ENCODE peak calls at places on chromosomes 6 and 20, in eight cellular contexts. O is IMR-90, Q is astrocyte, L is mammary epithelial cell, R is endothelial cell of umbilical vein, B is psoas muscle, Z is cardiac muscle cell, T is Peyer's patch. F is an unnamed sample.

GRCh38 chr6:17156112-17156921 is 54.5 kb downstream of the STMND1 start:
- DNase-seq in Z (peak; percentile 90), O (peak; percentile 89), T (peak; percentile 89), L (peak; percentile 49), R (peak; percentile 82), B (no peak), Q (peak; percentile 65), F (peak; percentile 75)

GRCh38 chr6:38176797-38177751 is 357.5 kb downstream of the ZFAND3 start:
- DNase-seq in B (no peak), T (no peak), O (peak; percentile 5), L (no peak), Q (no peak), R (no peak), Z (peak; percentile 20), F (no peak)

GRCh38 chr20:63544958-63545516 is 2.5 kb downstream of the SRMS start:
- DNase-seq in L (peak; percentile 83), Z (no peak), Q (no peak), O (no peak), T (peak; percentile 75), R (no peak), B (no peak), F (peak; percentile 87)

GRCh38 chr6:56775498-56776166 is 132.9 kb upstream of the DST start:
- DNase-seq in T (no peak), R (no peak), O (no peak), L (no peak), Q (no peak), B (no peak), Z (no peak), F (no peak)

GRCh38 chr6:73873081-73873480 is 177.1 kb downstream of the CD109 start:
- DNase-seq in Z (no peak), R (no peak), Q (no peak), O (peak; percentile 75), L (no peak), T (no peak), B (no peak), F (no peak)

GRCh38 chr6:169391473-169392071 is 137.9 kb upstream of the THBS2 start:
- DNase-seq in Z (no peak), O (no peak), Q (no peak), T (no peak), B (no peak), L (no peak), R (no peak), F (no peak)

GRCh38 chr20:21109144-21109543 is 3.0 kb upstream of the LINC00237 start:
- DNase-seq in T (no peak), Q (no peak), L (no peak), O (peak; percentile 7), B (no peak), Z (no peak), R (no peak), F (no peak)

GRCh38 chr6:38640216-38640909 is 634 bp upstream of the BTBD9 start:
- DNase-seq in B (no peak), O (no peak), Z (peak; percentile 5), Q (no peak), L (peak; percentile 2), R (peak; percentile 2), T (peak; percentile 45), F (no peak)

GRCh38 chr6:22468566-22468965 is 100.8 kb upstream of the HDGFL1 start:
- DNase-seq in B (no peak), Q (peak; percentile 39), R (no peak), Z (no peak), L (no peak), O (peak; percentile 58), T (no peak), F (no peak)

GRCh38 chr6:27672113-27672799 is 199.4 kb upstream of the ZNF184 start:
- DNase-seq in Q (peak; percentile 39), B (no peak), O (peak; percentile 52), T (no peak), L (peak; percentile 74), Z (peak; percentile 62), R (peak; percentile 40), F (peak; percentile 78)

DNA sequence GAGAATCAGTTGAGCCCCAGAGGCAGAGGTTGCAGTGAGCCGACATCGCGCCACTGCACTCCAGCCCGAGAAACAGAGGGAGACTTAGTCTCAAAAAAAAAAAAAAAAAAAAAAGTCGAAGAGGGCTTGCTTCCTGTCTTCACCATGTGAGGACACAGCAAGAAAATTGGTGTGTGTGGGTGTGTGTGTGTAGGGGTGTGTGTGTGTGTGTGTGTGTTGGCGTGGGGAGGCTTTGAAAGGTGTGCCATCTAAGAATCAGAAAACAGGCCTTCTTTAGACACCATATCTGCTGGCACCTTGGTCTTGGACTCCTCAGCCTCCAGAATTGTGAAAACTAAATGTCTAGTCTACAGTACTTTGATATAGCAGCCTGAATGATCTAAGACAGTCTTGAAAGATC is 6.9 kb upstream of the RBPJL start:
- DNase-seq in R (no peak), O (no peak), B (no peak), L (no peak), T (no peak), Z (no peak), Q (no peak), F (no peak)
- H3K36me3 ChIP-seq in R (no peaks in the 10 kb centered on the region), O (no peaks in the 10 kb centered on the region), B (no peaks in the 10 kb centered on the region), L (no peaks in the 10 kb centered on the region), T (no peaks in the 10 kb centered on the region), Z (no peaks in the 10 kb centered on the region), Q (no peaks in the 10 kb centered on the region), F (no peaks in the 10 kb centered on the region)

GRCh38 chr20:40992349-40993113 is 36.1 kb upstream of the TOP1 start:
- DNase-seq in Z (no peak), O (no peak), T (no peak), B (no peak), L (no peak), R (no peak), Q (no peak), F (no peak)
- H3K4me3 ChIP-seq in Z (no peak overlapping the region), O (no peak overlapping the region), T (no peak overlapping the region), B (no peak overlapping the region), L (no peak overlapping the region), R (no peak overlapping the region), Q (no peak overlapping the region), F (no peak overlapping the region)

GRCh38 chr20:54479138-54479906 is 3.9 kb downstream of the DOK5 start:
- DNase-seq in O (peak; percentile 11), R (no peak), T (no peak), Z (no peak), Q (peak; percentile 30), L (no peak), B (no peak), F (no peak)
- TF ChIP-seq CTCF in O (peak; percentile 14), R (peak; percentile 18), T (no peak), Z (peak; percentile 35), Q (peak; percentile 31), L (no peak), B (no peak), F (no peak)

DNA sequence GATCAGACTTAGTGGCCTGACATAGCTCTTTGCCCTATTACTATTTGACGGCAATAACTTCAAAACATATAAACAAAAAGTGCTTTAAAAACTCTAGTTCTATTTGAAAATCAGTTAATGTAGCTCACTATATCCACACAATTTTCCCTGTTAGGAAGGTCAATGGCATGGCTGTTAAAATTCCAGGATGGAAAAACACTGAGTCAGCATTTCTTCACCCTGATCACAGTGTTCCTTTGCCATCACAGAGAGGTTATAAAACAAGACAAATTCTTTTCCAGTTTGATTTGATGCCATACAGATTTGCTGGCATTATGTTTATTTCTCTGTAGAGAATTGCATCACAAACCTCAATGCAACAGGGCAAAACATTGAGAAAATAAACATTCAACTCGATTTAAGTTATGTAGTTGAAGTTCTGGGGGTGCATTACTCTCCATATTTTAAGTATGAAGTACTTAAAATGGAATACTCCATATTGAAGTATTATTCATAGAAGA is 253.7 kb upstream of the HSF2 start:
- DNase-seq in Z (no peak), B (no peak), T (no peak), Q (no peak), L (no peak), R (no peak), O (no peak), F (no peak)
- H3K36me3 ChIP-seq in Z (no peaks in the 10 kb centered on the region), B (no peaks in the 10 kb centered on the region), T (no peaks in the 10 kb centered on the region), Q (no peaks in the 10 kb centered on the region), L (no peaks in the 10 kb centered on the region), R (no peaks in the 10 kb centered on the region), O (no peaks in the 10 kb centered on the region), F (no peaks in the 10 kb centered on the region)

GRCh38 chr6:113858067-113858604 is 991 bp downstream of the MARCKS start:
- DNase-seq in Q (peak; percentile 27), L (peak; percentile 58), O (peak; percentile 29), T (peak; percentile 68), B (peak; percentile 57), Z (peak; percentile 54), R (peak; percentile 58), F (peak; percentile 42)

GRCh38 chr6:113859349-113860164 is 2.4 kb downstream of the MARCKS start:
- DNase-seq in Q (peak; percentile 41), T (peak; percentile 62), L (peak; percentile 53), B (peak; percentile 69), Z (peak; percentile 67), O (peak; percentile 26), R (peak; percentile 28), F (no peak)

GRCh38 chr6:113858605-113859348 is 1.6 kb downstream of the MARCKS start:
- DNase-seq in R (peak; percentile 92), B (peak; percentile 94), Q (peak; percentile 84), Z (peak; percentile 96), T (peak; percentile 94), L (peak; percentile 95), O (peak; percentile 87), F (peak; percentile 83)

GRCh38 chr6:113860165-113860955 is 3.2 kb downstream of the MARCKS start:
- DNase-seq in Q (peak; percentile 31), O (peak; percentile 45), T (peak; percentile 52), Z (peak; percentile 66), L (peak; percentile 36), R (peak; percentile 34), B (peak; percentile 71), F (no peak)

DNA sequence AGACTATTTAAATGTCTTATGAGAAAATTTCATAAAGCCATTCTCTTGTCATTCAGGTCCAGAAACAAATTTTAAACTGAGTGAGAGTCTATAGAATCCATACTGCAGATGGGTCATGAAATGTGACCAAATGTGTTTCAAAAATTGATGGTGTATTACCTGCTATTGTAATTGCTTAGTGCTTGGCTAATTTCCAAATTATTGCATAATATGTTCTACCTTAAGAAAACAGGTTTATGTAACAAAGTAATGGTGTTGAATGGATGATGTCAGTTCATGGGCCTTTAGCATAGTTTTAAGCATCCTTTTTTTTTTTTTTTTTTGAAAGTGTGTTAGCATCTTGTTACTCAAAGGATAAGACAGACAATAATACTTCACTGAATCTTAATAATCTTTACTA is 5.0 kb downstream of the MARCKS start:
- DNase-seq in Z (no peak), R (no peak), T (no peak), O (no peak), L (peak; percentile 46), Q (peak; percentile 22), B (no peak), F (peak; percentile 74)
- H3K4me3 ChIP-seq in Z (peak overlapping the region; percentile 14), R (no peak overlapping the region), T (no peak overlapping the region), O (no peak overlapping the region), L (no peak overlapping the region), Q (peak overlapping the region; percentile 100), B (peak overlapping the region; percentile 96), F (no peak overlapping the region)

GRCh38 chr20:46544576-46544975 is 5.9 kb downstream of the OCSTAMP start:
- DNase-seq in T (no peak), R (no peak), Z (peak; percentile 38), B (no peak), L (no peak), O (peak; percentile 8), Q (no peak), F (peak; percentile 4)
- TF ChIP-seq CTCF in T (no peak), R (no peak), Z (no peak), B (no peak), L (no peak), O (no peak), Q (no peak), F (no peak)

GRCh38 chr6:146753306-146753705 is 154.5 kb downstream of the ADGB start:
- DNase-seq in Z (no peak), T (no peak), B (no peak), R (no peak), O (no peak), Q (no peak), L (no peak), F (no peak)
- H3K36me3 ChIP-seq in Z (no peaks in the 10 kb centered on the region), T (no peaks in the 10 kb centered on the region), B (no peaks in the 10 kb centered on the region), R (no peaks in the 10 kb centered on the region), O (no peaks in the 10 kb centered on the region), Q (no peaks in the 10 kb centered on the region), L (no peaks in the 10 kb centered on the region), F (no peaks in the 10 kb centered on the region)

GRCh38 chr6:34143196-34143883 is 2.5 kb downstream of the GRM4 start:
- DNase-seq in R (no peak), O (no peak), T (no peak), Z (no peak), Q (no peak), B (peak; percentile 29), L (no peak), F (no peak)
- H3K4me3 ChIP-seq in R (no peak overlapping the region), O (no peak overlapping the region), T (peak overlapping the region; percentile 52), Z (peak overlapping the region; percentile 51), Q (no peak overlapping the region), B (peak overlapping the region; percentile 61), L (no peak overlapping the region), F (no peak overlapping the region)